ENCODE peak calls at places on chromosomes 13 and 19, in six cellular contexts. B is heart left ventricle, K is esophagus muscularis mucosa, Y is spleen, N is IMR-90, U is A549. D is an unnamed sample.

GRCh38 chr13:30331331-30331771 is 24.0 kb upstream of the KATNAL1 start:
- DNase-seq in B (no peak), K (no peak), Y (no peak), N (no peak), U (no peak), D (no peak)

GRCh38 chr13:80131204-80131603 is 209.7 kb downstream of the SPRY2 start:
- DNase-seq in B (peak), K (no peak), Y (no peak), N (peak), U (peak), D (no peak)

GRCh38 chr13:41384749-41385503 is 72.4 kb upstream of the RGCC start:
- DNase-seq in B (no peak), K (no peak), Y (no peak), N (peak), U (no peak), D (no peak)

GRCh38 chr13:103006706-103007426 is 59.4 kb downstream of the SLC10A2 start:
- DNase-seq in B (no peak), K (no peak), Y (no peak), N (no peak), U (no peak), D (no peak)

GRCh38 chr13:26914624-26915023 is 154.0 kb upstream of the GPR12 start:
- DNase-seq in B (no peak), K (no peak), Y (no peak), N (no peak), U (no peak), D (no peak)

GRCh38 chr19:5827891-5828660 is 11.4 kb downstream of the FUT6 start:
- DNase-seq in B (peak), K (peak), Y (peak), N (peak), U (peak), D (peak)

GRCh38 chr19:48627211-48627864 is 8.0 kb downstream of the SPHK2 start:
- DNase-seq in B (no peak), K (no peak), Y (peak), N (no peak), U (no peak), D (no peak)

GRCh38 chr13:44068737-44069136 is 189.0 kb downstream of the LACC1 start:
- DNase-seq in B (no peak), K (no peak), Y (no peak), N (peak), U (no peak), D (no peak)

GRCh38 chr19:9721861-9722260 is 46.7 kb downstream of the ZNF846 start:
- DNase-seq in B (no peak), K (no peak), Y (no peak), N (no peak), U (no peak), D (no peak)

GRCh38 chr19:46634045-46634655 is 1.9 kb downstream of the GNG8 start:
- DNase-seq in B (peak), K (peak), Y (peak), N (peak), U (peak), D (peak)

GRCh38 chr19:47107953-47108746 is 5.4 kb downstream of the ZC3H4 start:
- DNase-seq in B (peak), K (no peak), Y (peak), N (peak), U (no peak), D (no peak)

GRCh38 chr13:99265162-99265822 is 7.1 kb upstream of the GPR18 start:
- DNase-seq in B (no peak), K (no peak), Y (no peak), N (no peak), U (no peak), D (no peak)

GRCh38 chr19:1394252-1395193 is 6.8 kb downstream of the GAMT start:
- DNase-seq in B (peak), K (no peak), Y (no peak), N (no peak), U (no peak), D (no peak)

GRCh38 chr19:13164370-13165090 is 14.3 kb downstream of the IER2 start:
- DNase-seq in B (peak), K (no peak), Y (peak), N (peak), U (no peak), D (peak)

GRCh38 chr13:73303858-73304257 is 245.1 kb downstream of the KLF5 start:
- DNase-seq in B (no peak), K (no peak), Y (no peak), N (peak), U (no peak), D (no peak)

GRCh38 chr19:58279042-58279924 is 528 bp downstream of the ZNF8 start:
- DNase-seq in B (peak), K (peak), Y (no peak), N (peak), U (peak), D (peak)

GRCh38 chr19:40294560-40294959 is 9.4 kb upstream of the AKT2 start:
- DNase-seq in B (no peak), K (no peak), Y (no peak), N (no peak), U (no peak), D (no peak)

GRCh38 chr13:92355213-92355612 is 871.4 kb upstream of the GPC6 start:
- DNase-seq in B (no peak), K (no peak), Y (no peak), N (peak), U (no peak), D (no peak)

GRCh38 chr19:12664406-12665280 is 1.9 kb downstream of the MAN2B1 start:
- DNase-seq in B (no peak), K (no peak), Y (peak), N (no peak), U (no peak), D (no peak)

GRCh38 chr19:43639507-43640423 is at the start of gene CADM4:
- DNase-seq in B (no peak), K (no peak), Y (peak), N (no peak), U (no peak), D (no peak)

GRCh38 chr13:49241296-49241695 is 6.4 kb upstream of the CDADC1 start:
- DNase-seq in B (no peak), K (no peak), Y (no peak), N (no peak), U (no peak), D (no peak)

GRCh38 chr19:58529405-58529804 is 9.8 kb upstream of the ZBTB45 start:
- DNase-seq in B (no peak), K (no peak), Y (no peak), N (no peak), U (no peak), D (no peak)

GRCh38 chr19:28281676-28282075 is 931.3 kb downstream of the UQCRFS1 start:
- DNase-seq in B (no peak), K (no peak), Y (no peak), N (no peak), U (no peak), D (no peak)
- TF ChIP-seq CTCF in B (no peak), K (no peak), Y (no peak), N (no peak), U (no peak), D (no peak)

DNA sequence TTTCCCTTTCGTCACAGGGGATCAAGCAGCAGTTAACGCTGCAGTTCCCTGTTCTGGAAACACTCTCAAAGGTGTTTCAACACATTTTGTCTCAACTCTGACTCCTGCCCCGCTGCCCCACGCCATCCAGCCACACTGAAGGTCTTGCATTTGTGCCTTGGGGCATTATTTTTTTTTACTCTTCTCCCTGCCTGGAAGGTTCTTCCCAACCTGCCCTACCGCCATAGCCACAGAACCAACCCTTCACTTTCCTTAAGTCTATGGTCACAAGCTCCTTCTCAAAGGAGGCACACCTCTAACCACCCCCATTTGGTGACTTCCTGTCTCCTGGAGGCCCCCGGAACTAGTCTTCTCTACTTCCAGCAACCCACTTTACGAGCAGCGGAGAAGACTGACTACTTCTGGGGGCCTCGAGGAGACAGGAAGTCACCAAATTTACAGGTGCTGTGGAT is 17.2 kb downstream of the KL start:
- DNase-seq in B (no peak), K (no peak), Y (no peak), N (no peak), U (no peak), D (no peak)
- TF ChIP-seq POLR2A in B (no peak), K (no peak), Y (no peak), N (no peak), U (no peak), D (no peak)

DNA sequence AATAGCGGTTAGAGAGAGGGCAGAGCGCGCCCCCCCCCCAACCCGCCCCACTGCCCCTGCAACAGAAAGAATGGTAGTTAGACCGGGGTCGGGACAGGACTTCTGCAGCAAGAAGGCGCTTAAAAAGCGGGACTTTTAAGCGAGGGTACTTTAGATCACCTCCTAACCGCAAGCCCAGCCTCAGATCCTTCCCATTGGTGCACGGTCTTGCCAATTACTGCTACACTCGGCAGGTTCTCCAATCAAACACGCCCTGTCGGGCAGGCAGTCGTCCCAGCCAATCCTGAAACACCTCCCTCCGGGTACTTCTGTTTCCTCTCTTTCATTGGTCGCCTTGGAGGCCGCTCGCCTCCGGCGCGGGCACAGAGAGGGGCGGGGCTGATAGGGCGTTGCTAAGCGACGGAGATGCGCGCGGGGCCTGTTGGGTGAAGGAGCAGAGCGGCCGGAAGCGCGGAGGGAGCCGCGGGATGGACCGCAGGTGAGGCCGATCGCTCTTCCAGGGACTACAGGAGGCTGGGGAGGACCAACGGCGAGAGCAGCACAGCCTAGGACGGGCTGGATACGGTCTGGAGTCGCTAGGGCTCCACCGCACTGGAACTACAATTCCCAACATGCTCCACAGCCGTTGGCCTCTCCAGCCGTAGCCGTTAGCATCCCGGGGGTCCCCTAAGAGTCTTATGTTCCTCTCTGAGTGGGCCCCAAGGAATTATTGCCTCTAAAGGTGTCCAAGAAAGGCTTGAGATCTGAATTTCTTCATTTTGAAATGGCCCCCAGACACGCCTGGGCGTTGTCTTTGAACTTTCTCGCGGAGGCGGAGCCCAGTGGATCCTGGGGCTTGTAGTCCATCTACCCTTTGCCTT is at the start of gene PROSER3:
- DNase-seq in B (peak), K (peak), Y (peak), N (peak), U (peak), D (peak)
- TF ChIP-seq CTCF in B (no peak), K (no peak), Y (peak), N (no peak), U (no peak), D (no peak)

DNA sequence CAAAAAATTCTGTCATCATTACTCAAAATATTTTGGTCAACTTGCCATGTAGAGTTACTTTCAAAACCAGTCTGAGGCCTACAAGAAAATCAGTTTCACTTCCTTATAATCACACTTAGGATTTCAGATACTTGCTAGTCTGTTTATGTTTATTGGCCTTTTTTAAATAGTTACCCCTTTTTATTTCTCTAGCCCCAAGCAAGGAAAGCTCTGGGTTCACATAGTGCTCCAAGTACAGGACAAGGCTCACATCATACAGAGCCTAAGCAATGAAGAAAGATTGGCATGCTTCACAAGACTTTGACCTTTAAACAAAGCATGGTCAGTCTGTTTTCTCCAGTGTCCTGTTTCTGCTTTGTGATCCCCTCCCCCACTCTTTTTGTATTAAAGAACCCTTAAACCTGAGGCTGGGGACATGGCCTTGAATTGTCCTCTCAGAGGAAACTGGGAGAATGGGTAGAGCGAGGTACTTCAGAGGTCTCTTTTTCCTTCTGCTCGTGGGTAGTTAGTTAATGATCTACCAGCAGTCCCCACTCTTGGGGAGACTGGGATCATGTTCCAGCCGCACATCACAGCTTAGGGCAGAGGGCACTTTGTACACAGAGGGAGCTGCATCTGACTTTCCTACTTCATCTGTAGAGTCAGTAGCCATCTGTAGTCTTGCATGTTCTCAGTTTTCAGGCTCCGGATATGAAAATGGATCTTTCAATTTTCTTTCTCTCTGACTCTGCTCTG is 30.6 kb downstream of the CEACAM1 start:
- DNase-seq in B (no peak), K (no peak), Y (no peak), N (no peak), U (peak), D (no peak)
- TF ChIP-seq POLR2A in B (no peak), K (no peak), Y (no peak), N (no peak), U (peak), D (no peak)

GRCh38 chr19:30228726-30229523 is 143.3 kb upstream of the ZNF536 start:
- DNase-seq in B (no peak), K (no peak), Y (no peak), N (peak), U (no peak), D (no peak)

GRCh38 chr19:30226464-30227070 is 145.6 kb upstream of the ZNF536 start:
- DNase-seq in B (no peak), K (no peak), Y (no peak), N (no peak), U (peak), D (no peak)

GRCh38 chr19:30227071-30227621 is 145.0 kb upstream of the ZNF536 start:
- DNase-seq in B (no peak), K (no peak), Y (no peak), N (no peak), U (peak), D (no peak)

GRCh38 chr19:30228113-30228725 is 144.0 kb upstream of the ZNF536 start:
- DNase-seq in B (no peak), K (no peak), Y (no peak), N (no peak), U (no peak), D (no peak)

DNA sequence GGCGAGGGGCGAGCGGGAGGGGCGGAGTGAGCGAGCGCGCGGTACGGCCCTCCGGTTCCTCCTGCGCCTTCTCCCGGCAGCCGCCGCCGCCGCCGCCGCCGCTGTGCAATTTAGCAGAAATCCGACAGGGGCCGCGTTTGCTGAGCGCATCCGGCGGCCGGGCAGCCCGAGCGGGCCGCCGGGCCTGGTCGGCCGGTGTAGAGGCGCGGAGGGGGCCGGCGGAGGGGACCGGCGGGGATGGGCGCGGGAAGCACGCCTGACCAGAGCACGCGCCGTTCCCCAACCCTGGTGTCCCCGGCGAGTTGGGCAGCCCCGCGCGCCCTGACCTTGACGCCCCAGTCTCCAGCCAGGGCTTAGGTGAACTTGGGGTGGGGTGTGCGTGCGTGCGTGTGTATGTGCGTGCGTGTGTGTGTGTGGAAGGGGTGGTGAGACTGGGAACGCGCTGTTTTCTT is 144.5 kb upstream of the ZNF536 start:
- DNase-seq in B (peak), K (no peak), Y (peak), N (peak), U (peak), D (peak)
- TF ChIP-seq CTCF in B (peak), K (peak), Y (peak), N (peak), U (peak), D (no peak)

DNA sequence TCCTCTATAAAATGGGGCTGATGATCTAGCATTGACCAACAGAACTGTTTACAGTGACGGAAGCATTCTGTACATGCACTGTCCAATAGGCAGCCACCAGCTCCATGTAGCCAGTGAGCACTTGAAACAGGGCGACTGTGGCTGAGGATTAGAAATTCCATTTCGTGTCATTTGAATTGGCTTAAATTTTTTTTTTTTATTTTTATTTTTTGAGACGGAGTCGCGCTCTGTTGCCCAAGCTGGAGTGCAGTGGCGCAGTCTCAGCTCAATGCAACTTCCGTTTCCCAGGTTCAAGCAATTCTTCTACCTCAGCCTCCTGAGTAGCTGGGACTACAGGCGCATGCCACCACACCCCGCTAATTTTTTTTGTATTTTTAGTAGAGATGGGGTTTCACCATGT is 3.0 kb downstream of the PRKCG start:
- DNase-seq in B (no peak), K (no peak), Y (no peak), N (no peak), U (no peak), D (no peak)
- TF ChIP-seq POLR2A in B (no peak), K (no peak), Y (no peak), N (no peak), U (no peak), D (no peak)

DNA sequence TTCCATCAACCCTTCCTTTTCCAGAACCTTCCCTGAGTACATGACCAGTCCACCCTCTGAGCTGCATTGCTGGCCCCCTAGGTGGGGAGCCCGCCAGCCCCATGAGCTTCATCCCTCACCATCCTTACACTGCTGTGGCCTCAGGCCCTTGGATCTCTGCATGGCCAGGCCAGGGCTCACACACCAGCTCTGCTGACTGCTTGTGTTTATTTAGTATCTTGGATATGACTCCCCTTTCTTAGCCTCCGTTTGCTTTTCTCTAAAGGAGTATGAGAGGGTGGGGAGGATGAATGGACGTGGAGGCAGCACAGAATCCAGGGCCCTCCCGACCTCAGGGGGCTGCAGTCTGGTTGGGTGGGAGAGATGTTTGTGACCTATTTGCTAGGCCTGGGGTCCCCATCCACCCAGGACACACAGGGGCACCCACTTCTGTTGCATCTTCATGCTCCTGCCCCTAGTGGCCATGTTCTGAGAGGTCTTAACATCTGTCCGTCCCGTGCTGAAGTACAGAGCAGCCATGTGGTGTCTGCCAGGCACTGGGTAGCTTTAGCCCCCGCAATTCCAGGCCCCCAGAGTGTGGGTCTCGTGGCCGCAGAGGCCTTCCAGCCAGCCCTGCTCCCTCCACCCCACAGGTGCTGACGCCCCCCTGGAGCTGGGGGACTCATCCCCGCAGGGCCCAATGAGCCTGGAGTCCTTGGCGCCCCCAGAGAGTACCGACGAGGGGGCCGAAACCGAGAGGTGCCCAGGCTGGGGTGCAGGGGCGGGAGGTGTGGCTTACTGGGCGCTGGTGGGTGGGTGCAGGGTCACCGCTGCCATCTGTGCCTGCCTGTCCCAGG is 13.0 kb downstream of the ARHGEF1 start:
- DNase-seq in B (no peak), K (no peak), Y (no peak), N (no peak), U (peak), D (no peak)
- TF ChIP-seq CTCF in B (no peak), K (no peak), Y (no peak), N (peak), U (peak), D (no peak)

DNA sequence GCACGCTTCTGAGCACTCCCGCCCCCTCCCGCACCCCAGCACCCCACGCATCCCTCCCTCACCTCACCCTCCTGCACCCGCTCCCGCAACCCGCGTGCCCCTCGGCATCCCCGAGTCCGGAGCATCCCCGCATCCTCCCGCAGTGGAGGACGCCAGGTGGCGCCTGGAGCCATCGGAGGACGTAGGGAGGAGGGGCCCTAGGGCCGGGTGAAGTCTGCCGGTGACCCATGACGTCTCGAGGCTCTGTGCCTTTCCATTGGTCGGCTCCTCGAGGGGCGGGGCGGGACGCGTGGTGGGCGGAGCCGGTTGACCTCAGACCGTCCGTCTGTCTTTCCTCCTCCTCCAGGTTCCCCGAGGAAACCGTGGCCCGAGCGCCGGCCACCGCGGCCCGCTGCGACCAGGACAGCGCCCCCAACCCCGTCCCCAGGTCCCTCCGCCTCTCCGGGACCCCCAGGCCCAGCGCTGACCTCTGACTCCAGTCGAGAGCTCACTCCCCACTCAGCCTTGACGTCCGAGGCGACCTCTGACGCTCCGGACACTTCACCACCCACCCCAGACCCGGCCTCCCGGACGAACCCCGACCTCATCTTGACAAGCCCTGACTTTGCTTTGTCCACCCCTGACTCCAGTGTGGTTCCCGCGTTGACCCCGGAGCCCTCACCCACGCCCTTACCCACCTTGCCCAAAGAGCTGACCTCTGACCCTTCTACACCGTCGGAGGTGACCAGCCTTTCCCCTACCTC is 19.9 kb downstream of the SBK2 start:
- DNase-seq in B (peak), K (peak), Y (peak), N (peak), U (peak), D (peak)
- TF ChIP-seq POLR2A in B (peak), K (no peak), Y (no peak), N (peak), U (peak), D (no peak)